ENCODE peak calls at places on chromosomes 12 and 14, in seven cellular contexts. W is HuH-7.5; X is activated T-cell treated with anti-CD3 and anti-CD28 coated beads, Interleukin-2, amount 50 U/mL, for 24 hours; I is nucleus accumbens; A is CD8-positive, alpha-beta memory T cell; P is progenitor cell of endocrine pancreas; O is psoas muscle. G is an unnamed sample.

GRCh38 chr12:48813464-48814312 is 4.6 kb upstream of the CACNB3 start:
- DNase-seq in W (no peak), X (no peak), I (no peak), A (no peak), P (no peak), O (no peak), G (no peak)

GRCh38 chr12:76713130-76713529 is 50.8 kb upstream of the ZDHHC17 start:
- DNase-seq in W (no peak), X (no peak), I (no peak), A (no peak), P (no peak), O (no peak), G (no peak)

GRCh38 chr14:39488600-39488999 is 56.4 kb upstream of the FBXO33 start:
- DNase-seq in W (no peak), X (no peak), I (no peak), A (no peak), P (no peak), O (no peak), G (peak; percentile 72)

GRCh38 chr14:71339650-71340415 is 432.6 kb downstream of the PCNX1 start:
- DNase-seq in W (no peak), X (no peak), I (no peak), A (no peak), P (no peak), O (no peak), G (no peak)

GRCh38 chr12:54016478-54016964 is 7.7 kb downstream of the HOXC8 start:
- DNase-seq in W (no peak), X (no peak), I (no peak), A (no peak), P (no peak), O (peak; percentile 51), G (no peak)

GRCh38 chr12:132445884-132446471 is 44.0 kb upstream of the FBRSL1 start:
- DNase-seq in W (peak; percentile 78), X (peak; percentile 72), I (no peak), A (peak; percentile 81), P (no peak), O (peak; percentile 80), G (peak; percentile 87)

GRCh38 chr12:62861157-62861535 is 73.8 kb downstream of the PPM1H start:
- DNase-seq in W (no peak), X (no peak), I (no peak), A (no peak), P (no peak), O (no peak), G (no peak)

GRCh38 chr12:20257311-20257710 is 111.0 kb upstream of the PDE3A start:
- DNase-seq in W (no peak), X (no peak), I (no peak), A (no peak), P (no peak), O (no peak), G (no peak)

GRCh38 chr14:22300646-22301045 is 288.4 kb downstream of the DAD1 start:
- DNase-seq in W (no peak), X (no peak), I (no peak), A (no peak), P (no peak), O (no peak), G (no peak)